ENCODE peak calls at places on chromosomes 1 and 21, in ten cellular contexts. One of them, this sample, is unnamed.

GRCh38 chr1:111220302-111220890 is 7.1 kb upstream of the CHI3L2 start:
- DNase-seq in stimulated activated CD4-positive, alpha-beta T cell treated with anti-CD3 and anti-CD28 coated beads, Interleukin-1b, Interleukin-23, amount 100 ng/mL, for 4 hours: no peak
- DNase-seq in dermis microvascular lymphatic vessel endothelial cell: no peak
- DNase-seq in neural crest cell: no peak
- DNase-seq in LHCN-M2: no peak
- DNase-seq in stomach: no peak
- DNase-seq in T-cell: no peak
- DNase-seq in CD8-positive, alpha-beta T cell: no peak
- DNase-seq in progenitor cell of endocrine pancreas: no peak
- DNase-seq in EH: no peak
- DNase-seq in this sample: no peak

GRCh38 chr1:81703736-81704463 is 96.8 kb upstream of the ADGRL2 start:
- DNase-seq in stimulated activated CD4-positive, alpha-beta T cell treated with anti-CD3 and anti-CD28 coated beads, Interleukin-1b, Interleukin-23, amount 100 ng/mL, for 4 hours: no peak
- DNase-seq in dermis microvascular lymphatic vessel endothelial cell: no peak
- DNase-seq in neural crest cell: no peak
- DNase-seq in LHCN-M2: no peak
- DNase-seq in stomach: no peak
- DNase-seq in T-cell: no peak
- DNase-seq in CD8-positive, alpha-beta T cell: no peak
- DNase-seq in progenitor cell of endocrine pancreas: no peak
- DNase-seq in EH: peak
- DNase-seq in this sample: no peak

GRCh38 chr1:226978350-226979114 is 38.4 kb downstream of the COQ8A start:
- DNase-seq in stimulated activated CD4-positive, alpha-beta T cell treated with anti-CD3 and anti-CD28 coated beads, Interleukin-1b, Interleukin-23, amount 100 ng/mL, for 4 hours: no peak
- DNase-seq in dermis microvascular lymphatic vessel endothelial cell: no peak
- DNase-seq in neural crest cell: no peak
- DNase-seq in LHCN-M2: no peak
- DNase-seq in stomach: no peak
- DNase-seq in T-cell: no peak
- DNase-seq in CD8-positive, alpha-beta T cell: no peak
- DNase-seq in progenitor cell of endocrine pancreas: no peak
- DNase-seq in EH: no peak
- DNase-seq in this sample: no peak

GRCh38 chr1:23417570-23417969 is 7.0 kb downstream of the TCEA3 start:
- DNase-seq in stimulated activated CD4-positive, alpha-beta T cell treated with anti-CD3 and anti-CD28 coated beads, Interleukin-1b, Interleukin-23, amount 100 ng/mL, for 4 hours: no peak
- DNase-seq in dermis microvascular lymphatic vessel endothelial cell: no peak
- DNase-seq in neural crest cell: no peak
- DNase-seq in LHCN-M2: no peak
- DNase-seq in stomach: peak
- DNase-seq in T-cell: no peak
- DNase-seq in CD8-positive, alpha-beta T cell: no peak
- DNase-seq in progenitor cell of endocrine pancreas: no peak
- DNase-seq in EH: peak
- DNase-seq in this sample: peak

GRCh38 chr1:243745361-243745760 is 104.7 kb downstream of the AKT3 start:
- DNase-seq in stimulated activated CD4-positive, alpha-beta T cell treated with anti-CD3 and anti-CD28 coated beads, Interleukin-1b, Interleukin-23, amount 100 ng/mL, for 4 hours: no peak
- DNase-seq in dermis microvascular lymphatic vessel endothelial cell: no peak
- DNase-seq in neural crest cell: no peak
- DNase-seq in LHCN-M2: peak
- DNase-seq in stomach: no peak
- DNase-seq in T-cell: no peak
- DNase-seq in CD8-positive, alpha-beta T cell: no peak
- DNase-seq in progenitor cell of endocrine pancreas: no peak
- DNase-seq in EH: peak
- DNase-seq in this sample: no peak

GRCh38 chr21:43600642-43601397 is 58.5 kb downstream of the HSF2BP start:
- DNase-seq in stimulated activated CD4-positive, alpha-beta T cell treated with anti-CD3 and anti-CD28 coated beads, Interleukin-1b, Interleukin-23, amount 100 ng/mL, for 4 hours: no peak
- DNase-seq in dermis microvascular lymphatic vessel endothelial cell: no peak
- DNase-seq in neural crest cell: no peak
- DNase-seq in LHCN-M2: peak
- DNase-seq in stomach: no peak
- DNase-seq in T-cell: no peak
- DNase-seq in CD8-positive, alpha-beta T cell: no peak
- DNase-seq in progenitor cell of endocrine pancreas: no peak
- DNase-seq in EH: peak
- DNase-seq in this sample: no peak

GRCh38 chr1:67522793-67523192 is 92.6 kb upstream of the SERBP1 start:
- DNase-seq in stimulated activated CD4-positive, alpha-beta T cell treated with anti-CD3 and anti-CD28 coated beads, Interleukin-1b, Interleukin-23, amount 100 ng/mL, for 4 hours: no peak
- DNase-seq in dermis microvascular lymphatic vessel endothelial cell: no peak
- DNase-seq in neural crest cell: no peak
- DNase-seq in LHCN-M2: no peak
- DNase-seq in stomach: no peak
- DNase-seq in T-cell: no peak
- DNase-seq in CD8-positive, alpha-beta T cell: no peak
- DNase-seq in progenitor cell of endocrine pancreas: no peak
- DNase-seq in EH: no peak
- DNase-seq in this sample: no peak

GRCh38 chr1:200240655-200241054 is 169.2 kb downstream of the ZNF281 start:
- DNase-seq in stimulated activated CD4-positive, alpha-beta T cell treated with anti-CD3 and anti-CD28 coated beads, Interleukin-1b, Interleukin-23, amount 100 ng/mL, for 4 hours: no peak
- DNase-seq in dermis microvascular lymphatic vessel endothelial cell: peak
- DNase-seq in neural crest cell: no peak
- DNase-seq in LHCN-M2: no peak
- DNase-seq in stomach: no peak
- DNase-seq in T-cell: no peak
- DNase-seq in CD8-positive, alpha-beta T cell: no peak
- DNase-seq in progenitor cell of endocrine pancreas: no peak
- DNase-seq in EH: no peak
- DNase-seq in this sample: no peak

GRCh38 chr1:154453577-154454352 is 48.3 kb upstream of the TDRD10 start:
- DNase-seq in stimulated activated CD4-positive, alpha-beta T cell treated with anti-CD3 and anti-CD28 coated beads, Interleukin-1b, Interleukin-23, amount 100 ng/mL, for 4 hours: no peak
- DNase-seq in dermis microvascular lymphatic vessel endothelial cell: no peak
- DNase-seq in neural crest cell: no peak
- DNase-seq in LHCN-M2: no peak
- DNase-seq in stomach: no peak
- DNase-seq in T-cell: no peak
- DNase-seq in CD8-positive, alpha-beta T cell: no peak
- DNase-seq in progenitor cell of endocrine pancreas: no peak
- DNase-seq in EH: peak
- DNase-seq in this sample: no peak

GRCh38 chr1:115564201-115564600 is 77.6 kb upstream of the VANGL1 start:
- DNase-seq in stimulated activated CD4-positive, alpha-beta T cell treated with anti-CD3 and anti-CD28 coated beads, Interleukin-1b, Interleukin-23, amount 100 ng/mL, for 4 hours: no peak
- DNase-seq in dermis microvascular lymphatic vessel endothelial cell: no peak
- DNase-seq in neural crest cell: peak
- DNase-seq in LHCN-M2: no peak
- DNase-seq in stomach: no peak
- DNase-seq in T-cell: no peak
- DNase-seq in CD8-positive, alpha-beta T cell: no peak
- DNase-seq in progenitor cell of endocrine pancreas: no peak
- DNase-seq in EH: peak
- DNase-seq in this sample: no peak

GRCh38 chr1:71787699-71788098 is 494.6 kb downstream of the NEGR1 start:
- DNase-seq in stimulated activated CD4-positive, alpha-beta T cell treated with anti-CD3 and anti-CD28 coated beads, Interleukin-1b, Interleukin-23, amount 100 ng/mL, for 4 hours: no peak
- DNase-seq in dermis microvascular lymphatic vessel endothelial cell: no peak
- DNase-seq in neural crest cell: no peak
- DNase-seq in LHCN-M2: no peak
- DNase-seq in stomach: no peak
- DNase-seq in T-cell: no peak
- DNase-seq in CD8-positive, alpha-beta T cell: no peak
- DNase-seq in progenitor cell of endocrine pancreas: no peak
- DNase-seq in EH: no peak
- DNase-seq in this sample: no peak

GRCh38 chr21:41562101-41563000 is 54.4 kb upstream of the TMPRSS2 start:
- DNase-seq in stimulated activated CD4-positive, alpha-beta T cell treated with anti-CD3 and anti-CD28 coated beads, Interleukin-1b, Interleukin-23, amount 100 ng/mL, for 4 hours: no peak
- DNase-seq in dermis microvascular lymphatic vessel endothelial cell: no peak
- DNase-seq in neural crest cell: no peak
- DNase-seq in LHCN-M2: peak
- DNase-seq in stomach: peak
- DNase-seq in T-cell: no peak
- DNase-seq in CD8-positive, alpha-beta T cell: no peak
- DNase-seq in progenitor cell of endocrine pancreas: no peak
- DNase-seq in EH: peak
- DNase-seq in this sample: no peak

GRCh38 chr1:85862456-85862855 is 154.2 kb upstream of the ZNHIT6 start:
- DNase-seq in stimulated activated CD4-positive, alpha-beta T cell treated with anti-CD3 and anti-CD28 coated beads, Interleukin-1b, Interleukin-23, amount 100 ng/mL, for 4 hours: no peak
- DNase-seq in dermis microvascular lymphatic vessel endothelial cell: no peak
- DNase-seq in neural crest cell: no peak
- DNase-seq in LHCN-M2: peak
- DNase-seq in stomach: no peak
- DNase-seq in T-cell: no peak
- DNase-seq in CD8-positive, alpha-beta T cell: no peak
- DNase-seq in progenitor cell of endocrine pancreas: no peak
- DNase-seq in EH: peak
- DNase-seq in this sample: no peak

GRCh38 chr1:192954705-192955265 is 104.4 kb downstream of the UCHL5 start:
- DNase-seq in stimulated activated CD4-positive, alpha-beta T cell treated with anti-CD3 and anti-CD28 coated beads, Interleukin-1b, Interleukin-23, amount 100 ng/mL, for 4 hours: no peak
- DNase-seq in dermis microvascular lymphatic vessel endothelial cell: no peak
- DNase-seq in neural crest cell: no peak
- DNase-seq in LHCN-M2: no peak
- DNase-seq in stomach: no peak
- DNase-seq in T-cell: no peak
- DNase-seq in CD8-positive, alpha-beta T cell: no peak
- DNase-seq in progenitor cell of endocrine pancreas: no peak
- DNase-seq in EH: no peak
- DNase-seq in this sample: no peak

GRCh38 chr1:236172041-236172579 is 29.8 kb downstream of the GPR137B start:
- DNase-seq in stimulated activated CD4-positive, alpha-beta T cell treated with anti-CD3 and anti-CD28 coated beads, Interleukin-1b, Interleukin-23, amount 100 ng/mL, for 4 hours: no peak
- DNase-seq in dermis microvascular lymphatic vessel endothelial cell: no peak
- DNase-seq in neural crest cell: no peak
- DNase-seq in LHCN-M2: peak
- DNase-seq in stomach: no peak
- DNase-seq in T-cell: no peak
- DNase-seq in CD8-positive, alpha-beta T cell: no peak
- DNase-seq in progenitor cell of endocrine pancreas: no peak
- DNase-seq in EH: peak
- DNase-seq in this sample: no peak

GRCh38 chr1:59473813-59474212 is 176.9 kb downstream of the FGGY start:
- DNase-seq in stimulated activated CD4-positive, alpha-beta T cell treated with anti-CD3 and anti-CD28 coated beads, Interleukin-1b, Interleukin-23, amount 100 ng/mL, for 4 hours: no peak
- DNase-seq in dermis microvascular lymphatic vessel endothelial cell: no peak
- DNase-seq in neural crest cell: no peak
- DNase-seq in LHCN-M2: no peak
- DNase-seq in stomach: no peak
- DNase-seq in T-cell: no peak
- DNase-seq in CD8-positive, alpha-beta T cell: no peak
- DNase-seq in progenitor cell of endocrine pancreas: no peak
- DNase-seq in EH: no peak
- DNase-seq in this sample: no peak

GRCh38 chr1:183871142-183871541 is 66.2 kb downstream of the RGL1 start:
- DNase-seq in stimulated activated CD4-positive, alpha-beta T cell treated with anti-CD3 and anti-CD28 coated beads, Interleukin-1b, Interleukin-23, amount 100 ng/mL, for 4 hours: no peak
- DNase-seq in dermis microvascular lymphatic vessel endothelial cell: peak
- DNase-seq in neural crest cell: no peak
- DNase-seq in LHCN-M2: peak
- DNase-seq in stomach: no peak
- DNase-seq in T-cell: no peak
- DNase-seq in CD8-positive, alpha-beta T cell: no peak
- DNase-seq in progenitor cell of endocrine pancreas: no peak
- DNase-seq in EH: peak
- DNase-seq in this sample: no peak

GRCh38 chr1:161727343-161727924 is 6.1 kb downstream of the FCRLB start:
- DNase-seq in stimulated activated CD4-positive, alpha-beta T cell treated with anti-CD3 and anti-CD28 coated beads, Interleukin-1b, Interleukin-23, amount 100 ng/mL, for 4 hours: peak
- DNase-seq in dermis microvascular lymphatic vessel endothelial cell: no peak
- DNase-seq in neural crest cell: no peak
- DNase-seq in LHCN-M2: peak
- DNase-seq in stomach: no peak
- DNase-seq in T-cell: peak
- DNase-seq in CD8-positive, alpha-beta T cell: peak
- DNase-seq in progenitor cell of endocrine pancreas: no peak
- DNase-seq in EH: peak
- DNase-seq in this sample: peak

GRCh38 chr1:1627261-1627841 is 4.6 kb upstream of the MMP23B start:
- DNase-seq in stimulated activated CD4-positive, alpha-beta T cell treated with anti-CD3 and anti-CD28 coated beads, Interleukin-1b, Interleukin-23, amount 100 ng/mL, for 4 hours: no peak
- DNase-seq in dermis microvascular lymphatic vessel endothelial cell: no peak
- DNase-seq in neural crest cell: no peak
- DNase-seq in LHCN-M2: no peak
- DNase-seq in stomach: peak
- DNase-seq in T-cell: no peak
- DNase-seq in CD8-positive, alpha-beta T cell: peak
- DNase-seq in progenitor cell of endocrine pancreas: no peak
- DNase-seq in EH: no peak
- DNase-seq in this sample: peak

GRCh38 chr1:155136728-155137127 is 1.1 kb downstream of the SLC50A1 start:
- DNase-seq in stimulated activated CD4-positive, alpha-beta T cell treated with anti-CD3 and anti-CD28 coated beads, Interleukin-1b, Interleukin-23, amount 100 ng/mL, for 4 hours: no peak
- DNase-seq in dermis microvascular lymphatic vessel endothelial cell: no peak
- DNase-seq in neural crest cell: no peak
- DNase-seq in LHCN-M2: no peak
- DNase-seq in stomach: no peak
- DNase-seq in T-cell: no peak
- DNase-seq in CD8-positive, alpha-beta T cell: no peak
- DNase-seq in progenitor cell of endocrine pancreas: no peak
- DNase-seq in EH: no peak
- DNase-seq in this sample: peak

GRCh38 chr21:45545236-45545570 is 3.0 kb upstream of the SLC19A1 start:
- DNase-seq in stimulated activated CD4-positive, alpha-beta T cell treated with anti-CD3 and anti-CD28 coated beads, Interleukin-1b, Interleukin-23, amount 100 ng/mL, for 4 hours: no peak
- DNase-seq in dermis microvascular lymphatic vessel endothelial cell: no peak
- DNase-seq in neural crest cell: no peak
- DNase-seq in LHCN-M2: no peak
- DNase-seq in stomach: no peak
- DNase-seq in T-cell: no peak
- DNase-seq in CD8-positive, alpha-beta T cell: no peak
- DNase-seq in progenitor cell of endocrine pancreas: no peak
- DNase-seq in EH: no peak
- DNase-seq in this sample: no peak

GRCh38 chr1:226634156-226634588 is 85.6 kb downstream of the STUM start:
- DNase-seq in stimulated activated CD4-positive, alpha-beta T cell treated with anti-CD3 and anti-CD28 coated beads, Interleukin-1b, Interleukin-23, amount 100 ng/mL, for 4 hours: peak
- DNase-seq in dermis microvascular lymphatic vessel endothelial cell: peak
- DNase-seq in neural crest cell: peak
- DNase-seq in LHCN-M2: peak
- DNase-seq in stomach: peak
- DNase-seq in T-cell: peak
- DNase-seq in CD8-positive, alpha-beta T cell: peak
- DNase-seq in progenitor cell of endocrine pancreas: peak
- DNase-seq in EH: peak
- DNase-seq in this sample: peak

GRCh38 chr1:63523738-63524137 is 413 bp downstream of the EFCAB7 start:
- DNase-seq in stimulated activated CD4-positive, alpha-beta T cell treated with anti-CD3 and anti-CD28 coated beads, Interleukin-1b, Interleukin-23, amount 100 ng/mL, for 4 hours: no peak
- DNase-seq in dermis microvascular lymphatic vessel endothelial cell: no peak
- DNase-seq in neural crest cell: no peak
- DNase-seq in LHCN-M2: no peak
- DNase-seq in stomach: no peak
- DNase-seq in T-cell: no peak
- DNase-seq in CD8-positive, alpha-beta T cell: peak
- DNase-seq in progenitor cell of endocrine pancreas: no peak
- DNase-seq in EH: no peak
- DNase-seq in this sample: peak

GRCh38 chr21:41045534-41046268 is 122.3 kb upstream of the BACE2 start:
- DNase-seq in stimulated activated CD4-positive, alpha-beta T cell treated with anti-CD3 and anti-CD28 coated beads, Interleukin-1b, Interleukin-23, amount 100 ng/mL, for 4 hours: no peak
- DNase-seq in dermis microvascular lymphatic vessel endothelial cell: no peak
- DNase-seq in neural crest cell: peak
- DNase-seq in LHCN-M2: no peak
- DNase-seq in stomach: peak
- DNase-seq in T-cell: no peak
- DNase-seq in CD8-positive, alpha-beta T cell: no peak
- DNase-seq in progenitor cell of endocrine pancreas: peak
- DNase-seq in EH: no peak
- DNase-seq in this sample: no peak

GRCh38 chr1:17419626-17420328 is 19.7 kb downstream of the RCC2 start:
- DNase-seq in stimulated activated CD4-positive, alpha-beta T cell treated with anti-CD3 and anti-CD28 coated beads, Interleukin-1b, Interleukin-23, amount 100 ng/mL, for 4 hours: peak
- DNase-seq in dermis microvascular lymphatic vessel endothelial cell: no peak
- DNase-seq in neural crest cell: peak
- DNase-seq in LHCN-M2: peak
- DNase-seq in stomach: peak
- DNase-seq in T-cell: peak
- DNase-seq in CD8-positive, alpha-beta T cell: peak
- DNase-seq in progenitor cell of endocrine pancreas: peak
- DNase-seq in EH: peak
- DNase-seq in this sample: peak

GRCh38 chr21:42522271-42522670 is 8.6 kb downstream of the SLC37A1 start:
- DNase-seq in stimulated activated CD4-positive, alpha-beta T cell treated with anti-CD3 and anti-CD28 coated beads, Interleukin-1b, Interleukin-23, amount 100 ng/mL, for 4 hours: no peak
- DNase-seq in dermis microvascular lymphatic vessel endothelial cell: no peak
- DNase-seq in neural crest cell: no peak
- DNase-seq in LHCN-M2: no peak
- DNase-seq in stomach: no peak
- DNase-seq in T-cell: no peak
- DNase-seq in CD8-positive, alpha-beta T cell: no peak
- DNase-seq in progenitor cell of endocrine pancreas: no peak
- DNase-seq in EH: no peak
- DNase-seq in this sample: no peak

GRCh38 chr1:43861337-43861736 is 72.3 kb upstream of the ARTN start:
- DNase-seq in stimulated activated CD4-positive, alpha-beta T cell treated with anti-CD3 and anti-CD28 coated beads, Interleukin-1b, Interleukin-23, amount 100 ng/mL, for 4 hours: no peak
- DNase-seq in dermis microvascular lymphatic vessel endothelial cell: peak
- DNase-seq in neural crest cell: no peak
- DNase-seq in LHCN-M2: peak
- DNase-seq in stomach: no peak
- DNase-seq in T-cell: no peak
- DNase-seq in CD8-positive, alpha-beta T cell: no peak
- DNase-seq in progenitor cell of endocrine pancreas: no peak
- DNase-seq in EH: peak
- DNase-seq in this sample: no peak

GRCh38 chr1:198657550-198658064 is 18.8 kb downstream of the PTPRC start:
- DNase-seq in stimulated activated CD4-positive, alpha-beta T cell treated with anti-CD3 and anti-CD28 coated beads, Interleukin-1b, Interleukin-23, amount 100 ng/mL, for 4 hours: no peak
- DNase-seq in dermis microvascular lymphatic vessel endothelial cell: peak
- DNase-seq in neural crest cell: no peak
- DNase-seq in LHCN-M2: peak
- DNase-seq in stomach: no peak
- DNase-seq in T-cell: no peak
- DNase-seq in CD8-positive, alpha-beta T cell: no peak
- DNase-seq in progenitor cell of endocrine pancreas: no peak
- DNase-seq in EH: peak
- DNase-seq in this sample: no peak